ENCODE peak calls at places on chromosomes 11 and 22, in nine cellular contexts. One of them, this sample, is unnamed.

GRCh38 chr22:36409911-36410756 is 22.4 kb upstream of the MYH9 start:
- DNase-seq in adrenal gland: peak; percentile 96
- DNase-seq in cardiac muscle cell: peak; percentile 83
- DNase-seq in heart left ventricle: peak; percentile 74
- DNase-seq in keratinocyte: peak; percentile 90
- DNase-seq in neural progenitor cell: peak; percentile 100
- DNase-seq in neuronal stem cell: peak; percentile 89
- DNase-seq in GM23248: no peak
- DNase-seq in stomach: peak; percentile 98
- DNase-seq in this sample: peak; percentile 90

GRCh38 chr11:96019810-96020747 is 96.2 kb upstream of the MTMR2 start:
- DNase-seq in adrenal gland: no peak
- DNase-seq in neural progenitor cell: no peak
- DNase-seq in stomach: no peak
- DNase-seq in keratinocyte: no peak
- DNase-seq in heart left ventricle: no peak
- DNase-seq in GM23248: no peak
- DNase-seq in neuronal stem cell: no peak
- DNase-seq in cardiac muscle cell: no peak
- DNase-seq in this sample: no peak

GRCh38 chr11:101346591-101346990 is 217.0 kb upstream of the PGR start:
- DNase-seq in neural progenitor cell: no peak
- DNase-seq in neuronal stem cell: no peak
- DNase-seq in GM23248: peak; percentile 37
- DNase-seq in heart left ventricle: no peak
- DNase-seq in adrenal gland: no peak
- DNase-seq in keratinocyte: no peak
- DNase-seq in stomach: no peak
- DNase-seq in cardiac muscle cell: peak; percentile 30
- DNase-seq in this sample: no peak

GRCh38 chr11:115217726-115218311 is 286.4 kb downstream of the CADM1 start:
- DNase-seq in cardiac muscle cell: no peak
- DNase-seq in GM23248: no peak
- DNase-seq in neuronal stem cell: no peak
- DNase-seq in adrenal gland: peak; percentile 54
- DNase-seq in stomach: no peak
- DNase-seq in keratinocyte: no peak
- DNase-seq in heart left ventricle: no peak
- DNase-seq in neural progenitor cell: no peak
- DNase-seq in this sample: no peak

GRCh38 chr11:76291576-76292526 is 85.5 kb upstream of the WNT11 start:
- DNase-seq in keratinocyte: no peak
- DNase-seq in heart left ventricle: no peak
- DNase-seq in neural progenitor cell: no peak
- DNase-seq in stomach: no peak
- DNase-seq in cardiac muscle cell: no peak
- DNase-seq in GM23248: no peak
- DNase-seq in adrenal gland: no peak
- DNase-seq in neuronal stem cell: no peak
- DNase-seq in this sample: no peak

GRCh38 chr11:45994421-45995341 is 72.2 kb downstream of the LARGE2 start:
- DNase-seq in stomach: no peak
- DNase-seq in keratinocyte: no peak
- DNase-seq in cardiac muscle cell: peak; percentile 87
- DNase-seq in neural progenitor cell: peak; percentile 72
- DNase-seq in heart left ventricle: no peak
- DNase-seq in adrenal gland: peak; percentile 56
- DNase-seq in GM23248: peak; percentile 49
- DNase-seq in neuronal stem cell: no peak
- DNase-seq in this sample: no peak

GRCh38 chr22:33879796-33880195 is 40.5 kb downstream of the LARGE1 start:
- DNase-seq in adrenal gland: no peak
- DNase-seq in stomach: no peak
- DNase-seq in neural progenitor cell: no peak
- DNase-seq in keratinocyte: no peak
- DNase-seq in GM23248: no peak
- DNase-seq in cardiac muscle cell: no peak
- DNase-seq in neuronal stem cell: no peak
- DNase-seq in heart left ventricle: no peak
- DNase-seq in this sample: no peak

GRCh38 chr11:108319541-108320145 is 96.8 kb downstream of the ATM start:
- DNase-seq in neuronal stem cell: no peak
- DNase-seq in neural progenitor cell: no peak
- DNase-seq in cardiac muscle cell: no peak
- DNase-seq in heart left ventricle: no peak
- DNase-seq in keratinocyte: no peak
- DNase-seq in adrenal gland: no peak
- DNase-seq in GM23248: peak; percentile 43
- DNase-seq in stomach: no peak
- DNase-seq in this sample: no peak

GRCh38 chr22:23579280-23579679 is 810 bp downstream of the IGLL1 start:
- DNase-seq in keratinocyte: no peak
- DNase-seq in adrenal gland: no peak
- DNase-seq in heart left ventricle: no peak
- DNase-seq in neural progenitor cell: no peak
- DNase-seq in cardiac muscle cell: no peak
- DNase-seq in neuronal stem cell: no peak
- DNase-seq in GM23248: no peak
- DNase-seq in stomach: no peak
- DNase-seq in this sample: no peak

GRCh38 chr22:21876486-21877176 is 9.2 kb upstream of the MAPK1 start:
- DNase-seq in cardiac muscle cell: peak; percentile 80
- DNase-seq in keratinocyte: no peak
- DNase-seq in adrenal gland: peak; percentile 21
- DNase-seq in neuronal stem cell: no peak
- DNase-seq in GM23248: peak; percentile 85
- DNase-seq in neural progenitor cell: no peak
- DNase-seq in heart left ventricle: no peak
- DNase-seq in stomach: no peak
- DNase-seq in this sample: no peak

GRCh38 chr11:119359365-119360229 is 13.1 kb upstream of the MFRP start:
- DNase-seq in neural progenitor cell: no peak
- DNase-seq in neuronal stem cell: no peak
- DNase-seq in GM23248: no peak
- DNase-seq in stomach: no peak
- DNase-seq in cardiac muscle cell: no peak
- DNase-seq in heart left ventricle: no peak
- DNase-seq in adrenal gland: no peak
- DNase-seq in keratinocyte: no peak
- DNase-seq in this sample: no peak

GRCh38 chr11:119357069-119357468 is 10.6 kb upstream of the MFRP start:
- DNase-seq in heart left ventricle: no peak
- DNase-seq in neural progenitor cell: no peak
- DNase-seq in stomach: no peak
- DNase-seq in cardiac muscle cell: no peak
- DNase-seq in GM23248: no peak
- DNase-seq in adrenal gland: no peak
- DNase-seq in keratinocyte: no peak
- DNase-seq in neuronal stem cell: no peak
- DNase-seq in this sample: peak; percentile 58

GRCh38 chr11:119355091-119355843 is 8.8 kb upstream of the MFRP start:
- DNase-seq in adrenal gland: peak; percentile 12
- DNase-seq in neuronal stem cell: no peak
- DNase-seq in GM23248: no peak
- DNase-seq in neural progenitor cell: no peak
- DNase-seq in cardiac muscle cell: no peak
- DNase-seq in keratinocyte: no peak
- DNase-seq in heart left ventricle: no peak
- DNase-seq in stomach: no peak
- DNase-seq in this sample: no peak

GRCh38 chr11:119352857-119353260 is 6.4 kb upstream of the MFRP start:
- DNase-seq in neuronal stem cell: no peak
- DNase-seq in stomach: peak; percentile 70
- DNase-seq in GM23248: no peak
- DNase-seq in neural progenitor cell: no peak
- DNase-seq in heart left ventricle: peak; percentile 79
- DNase-seq in cardiac muscle cell: peak; percentile 67
- DNase-seq in adrenal gland: peak; percentile 74
- DNase-seq in keratinocyte: no peak
- DNase-seq in this sample: peak; percentile 78

DNA sequence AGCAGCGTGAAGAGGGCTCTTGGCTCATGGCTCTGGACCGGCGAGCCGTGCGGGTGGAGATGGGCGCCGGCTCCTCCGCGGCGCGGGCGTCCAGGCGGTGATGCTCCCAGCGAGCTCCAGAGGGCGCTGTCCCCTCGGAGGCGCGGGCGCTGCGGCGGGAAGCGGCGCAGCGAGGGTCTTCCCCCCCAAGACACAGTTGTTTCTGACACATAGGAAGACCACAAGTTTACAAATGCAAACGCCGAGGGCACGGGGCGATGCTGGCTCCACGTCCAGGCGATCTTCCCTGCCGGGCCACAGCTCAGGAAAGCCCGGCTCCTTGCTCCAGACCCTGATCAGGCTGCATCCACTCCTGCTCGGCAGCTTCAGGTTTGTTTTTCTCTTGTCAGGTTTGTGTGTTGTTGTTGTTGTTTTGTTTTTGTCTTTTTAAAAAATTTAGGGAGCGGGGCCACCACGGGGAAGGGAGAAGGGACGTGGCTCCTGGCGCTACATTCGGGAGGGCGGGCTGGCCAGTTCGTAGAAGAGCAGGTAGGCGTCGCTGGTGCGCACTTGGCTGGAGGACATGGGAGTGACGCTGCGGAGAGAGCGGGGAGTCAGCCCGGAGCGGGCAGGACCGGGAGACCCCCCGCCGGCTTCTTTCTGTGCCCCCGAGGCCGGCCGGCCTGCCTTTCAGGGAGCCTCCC is 10.0 kb upstream of the MFRP start:
- DNase-seq in keratinocyte: no peak
- DNase-seq in cardiac muscle cell: peak; percentile 80
- DNase-seq in heart left ventricle: peak; percentile 84
- DNase-seq in GM23248: peak; percentile 91
- DNase-seq in adrenal gland: peak; percentile 77
- DNase-seq in neuronal stem cell: peak; percentile 72
- DNase-seq in stomach: peak; percentile 85
- DNase-seq in neural progenitor cell: peak; percentile 94
- DNase-seq in this sample: peak; percentile 86
- H3K27ac ChIP-seq in keratinocyte: no peak overlapping the region
- H3K27ac ChIP-seq in cardiac muscle cell: peak overlapping the region; percentile 71
- H3K27ac ChIP-seq in heart left ventricle: peak overlapping the region; percentile 66
- H3K27ac ChIP-seq in GM23248: no peak overlapping the region
- H3K27ac ChIP-seq in adrenal gland: peak overlapping the region; percentile 70
- H3K27ac ChIP-seq in neuronal stem cell: no peak overlapping the region
- H3K27ac ChIP-seq in stomach: peak overlapping the region; percentile 73
- H3K27ac ChIP-seq in neural progenitor cell: no peak overlapping the region
- H3K27ac ChIP-seq in this sample: peak overlapping the region; percentile 28

DNA sequence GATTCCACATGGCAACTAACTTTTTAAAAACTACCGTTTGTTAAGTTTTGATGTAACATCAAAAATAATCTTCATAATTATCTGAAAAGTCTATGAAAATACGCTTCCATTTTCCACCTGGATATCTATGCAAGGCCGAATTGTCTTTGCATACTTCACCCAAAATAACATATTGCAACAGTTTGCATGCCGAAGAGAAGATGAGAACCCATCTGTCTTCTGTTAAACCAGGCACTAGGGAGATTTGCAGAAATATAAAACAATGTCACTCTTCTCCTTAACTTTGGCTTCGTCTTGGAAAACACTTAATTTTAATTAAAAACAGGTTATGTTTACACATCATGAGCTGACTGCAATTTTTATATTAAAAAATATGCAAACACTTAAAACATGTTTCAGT is 1325.8 kb downstream of the TBC1D22A start:
- DNase-seq in stomach: no peak
- DNase-seq in keratinocyte: no peak
- DNase-seq in GM23248: no peak
- DNase-seq in neural progenitor cell: no peak
- DNase-seq in adrenal gland: no peak
- DNase-seq in neuronal stem cell: no peak
- DNase-seq in heart left ventricle: no peak
- DNase-seq in cardiac muscle cell: no peak
- DNase-seq in this sample: no peak
- H3K4me1 ChIP-seq in stomach: no peaks in the 10 kb centered on the region
- H3K4me1 ChIP-seq in keratinocyte: no peaks in the 10 kb centered on the region
- H3K4me1 ChIP-seq in GM23248: peaks cover 4% of the 10 kb centered on the region
- H3K4me1 ChIP-seq in neural progenitor cell: peaks cover 16% of the 10 kb centered on the region
- H3K4me1 ChIP-seq in adrenal gland: peaks cover 17% of the 10 kb centered on the region
- H3K4me1 ChIP-seq in neuronal stem cell: no peaks in the 10 kb centered on the region
- H3K4me1 ChIP-seq in heart left ventricle: peaks cover 9% of the 10 kb centered on the region
- H3K4me1 ChIP-seq in cardiac muscle cell: no peaks in the 10 kb centered on the region
- H3K4me1 ChIP-seq in this sample: no peaks in the 10 kb centered on the region

GRCh38 chr22:20076627-20077172 is 3.3 kb upstream of the DGCR8 start:
- DNase-seq in keratinocyte: no peak
- DNase-seq in GM23248: no peak
- DNase-seq in neural progenitor cell: no peak
- DNase-seq in cardiac muscle cell: no peak
- DNase-seq in adrenal gland: no peak
- DNase-seq in neuronal stem cell: no peak
- DNase-seq in heart left ventricle: no peak
- DNase-seq in stomach: no peak
- DNase-seq in this sample: no peak
- H3K27ac ChIP-seq in keratinocyte: no peak overlapping the region
- H3K27ac ChIP-seq in GM23248: no peak overlapping the region
- H3K27ac ChIP-seq in neural progenitor cell: no peak overlapping the region
- H3K27ac ChIP-seq in cardiac muscle cell: no peak overlapping the region
- H3K27ac ChIP-seq in adrenal gland: no peak overlapping the region
- H3K27ac ChIP-seq in neuronal stem cell: no peak overlapping the region
- H3K27ac ChIP-seq in heart left ventricle: no peak overlapping the region
- H3K27ac ChIP-seq in stomach: no peak overlapping the region
- H3K27ac ChIP-seq in this sample: no peak overlapping the region

GRCh38 chr11:84212467-84213390 is 926.6 kb upstream of the CCDC90B start:
- DNase-seq in cardiac muscle cell: no peak
- DNase-seq in neural progenitor cell: no peak
- DNase-seq in GM23248: no peak
- DNase-seq in heart left ventricle: no peak
- DNase-seq in keratinocyte: no peak
- DNase-seq in adrenal gland: no peak
- DNase-seq in neuronal stem cell: no peak
- DNase-seq in stomach: no peak
- DNase-seq in this sample: peak; percentile 6

GRCh38 chr11:84218318-84218717 is 932.2 kb upstream of the CCDC90B start:
- DNase-seq in adrenal gland: no peak
- DNase-seq in heart left ventricle: no peak
- DNase-seq in stomach: no peak
- DNase-seq in neural progenitor cell: no peak
- DNase-seq in cardiac muscle cell: no peak
- DNase-seq in neuronal stem cell: no peak
- DNase-seq in GM23248: peak; percentile 2
- DNase-seq in keratinocyte: no peak
- DNase-seq in this sample: no peak

GRCh38 chr11:84215671-84216070 is 929.5 kb upstream of the CCDC90B start:
- DNase-seq in adrenal gland: no peak
- DNase-seq in cardiac muscle cell: no peak
- DNase-seq in heart left ventricle: no peak
- DNase-seq in neural progenitor cell: no peak
- DNase-seq in keratinocyte: no peak
- DNase-seq in stomach: no peak
- DNase-seq in GM23248: peak; percentile 6
- DNase-seq in neuronal stem cell: no peak
- DNase-seq in this sample: no peak

DNA sequence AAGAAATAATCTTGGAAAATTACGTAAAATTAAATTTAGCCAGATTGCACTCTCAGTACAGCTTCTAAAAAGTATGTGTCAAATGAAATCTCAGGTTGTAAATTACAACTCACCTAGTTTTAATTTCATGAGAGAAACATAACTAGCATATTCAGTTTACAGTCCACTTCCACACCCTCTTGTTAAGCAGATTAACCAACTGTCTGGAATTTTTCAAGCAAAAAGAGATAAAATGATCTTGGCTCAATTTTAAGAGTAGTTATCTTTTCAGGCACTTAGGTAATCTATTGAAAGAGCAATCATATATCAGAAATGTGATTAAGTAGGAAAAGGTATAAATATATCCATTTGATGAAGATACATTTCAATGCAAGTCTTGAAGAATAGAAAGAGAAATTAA is 928.4 kb upstream of the CCDC90B start:
- DNase-seq in cardiac muscle cell: no peak
- DNase-seq in heart left ventricle: no peak
- DNase-seq in neural progenitor cell: no peak
- DNase-seq in stomach: no peak
- DNase-seq in adrenal gland: no peak
- DNase-seq in GM23248: no peak
- DNase-seq in keratinocyte: no peak
- DNase-seq in neuronal stem cell: no peak
- DNase-seq in this sample: no peak
- H3K4me1 ChIP-seq in cardiac muscle cell: no peaks in the 10 kb centered on the region
- H3K4me1 ChIP-seq in heart left ventricle: no peaks in the 10 kb centered on the region
- H3K4me1 ChIP-seq in neural progenitor cell: no peaks in the 10 kb centered on the region
- H3K4me1 ChIP-seq in stomach: no peaks in the 10 kb centered on the region
- H3K4me1 ChIP-seq in adrenal gland: peaks cover 5% of the 10 kb centered on the region
- H3K4me1 ChIP-seq in GM23248: no peaks in the 10 kb centered on the region
- H3K4me1 ChIP-seq in keratinocyte: no peaks in the 10 kb centered on the region
- H3K4me1 ChIP-seq in neuronal stem cell: no peaks in the 10 kb centered on the region
- H3K4me1 ChIP-seq in this sample: no peaks in the 10 kb centered on the region